ENCODE peak calls at places on chromosome 11, in six cellular contexts. X, P, W, M, O and A are unnamed samples.

GRCh38 chr11:72236083-72236697 is 7.8 kb downstream of the PHOX2A start:
- DNase-seq in P (no peak), X (no peak), M (no peak), O (no peak), W (no peak), A (no peak)

GRCh38 chr11:77522215-77522614 is 48.3 kb upstream of the PAK1 start:
- DNase-seq in M (no peak), P (no peak), X (no peak), W (no peak), O (no peak), A (no peak)

GRCh38 chr11:9759519-9760179 is 95.8 kb downstream of the SWAP70 start:
- DNase-seq in W (peak; percentile 47), P (peak; percentile 45), X (peak; percentile 74), O (peak; percentile 52), M (no peak), A (peak; percentile 92)

GRCh38 chr11:78740175-78741161 is 165.8 kb upstream of the NARS2 start:
- DNase-seq in O (no peak), W (peak; percentile 81), X (no peak), M (no peak), P (peak; percentile 19), A (no peak)

GRCh38 chr11:77107950-77108349 is 5.3 kb downstream of the OMP start:
- DNase-seq in P (no peak), M (no peak), O (peak; percentile 60), X (no peak), W (no peak), A (no peak)

GRCh38 chr11:2838091-2838490 is 47.5 kb downstream of the CDKN1C start:
- DNase-seq in P (no peak), X (no peak), W (no peak), O (no peak), M (no peak), A (no peak)

GRCh38 chr11:105910095-105910715 is 111.8 kb downstream of the MSANTD4 start:
- DNase-seq in W (no peak), P (no peak), M (no peak), X (no peak), O (no peak), A (no peak)

GRCh38 chr11:9787981-9788521 is 124.2 kb downstream of the SWAP70 start:
- DNase-seq in W (no peak), M (no peak), O (no peak), X (no peak), P (no peak), A (peak; percentile 68)

GRCh38 chr11:58914821-58915543 is 24.3 kb upstream of the GLYATL1 start:
- DNase-seq in W (no peak), M (no peak), X (no peak), O (no peak), P (no peak), A (no peak)

GRCh38 chr11:45939836-45940235 is 17.4 kb downstream of the LARGE2 start:
- DNase-seq in X (no peak), P (no peak), W (no peak), O (no peak), M (no peak), A (no peak)

GRCh38 chr11:66472054-66472453 is 5.3 kb downstream of the PELI3 start:
- DNase-seq in O (no peak), P (no peak), X (no peak), W (no peak), M (no peak), A (no peak)

GRCh38 chr11:30504468-30504867 is 81.7 kb downstream of the MPPED2 start:
- DNase-seq in W (no peak), P (no peak), O (no peak), M (no peak), X (no peak), A (no peak)

GRCh38 chr11:110000045-110000502 is 93.1 kb upstream of the ZC3H12C start:
- DNase-seq in P (no peak), W (no peak), M (no peak), O (no peak), X (peak; percentile 92), A (peak; percentile 37)

GRCh38 chr11:68328374-68329091 is 16.1 kb downstream of the LRP5 start:
- DNase-seq in X (no peak), M (no peak), O (peak; percentile 86), W (peak; percentile 87), P (no peak), A (peak; percentile 68)
- TF ChIP-seq GABPA in X (no peak), M (no peak), O (no peak), W (no peak), P (no peak), A (no peak)

GRCh38 chr11:113261709-113262475 is 52.5 kb upstream of the TTC12 start:
- DNase-seq in O (no peak), X (no peak), W (no peak), M (no peak), P (no peak), A (no peak)
- TF ChIP-seq GABPA in O (no peak), X (no peak), W (no peak), M (no peak), P (no peak), A (no peak)

GRCh38 chr11:73314121-73314948 is 6.3 kb downstream of the ARHGEF17 start:
- DNase-seq in O (peak; percentile 95), X (no peak), M (no peak), P (peak; percentile 56), W (no peak), A (peak; percentile 23)

GRCh38 chr11:73312036-73312435 is 4.0 kb downstream of the ARHGEF17 start:
- DNase-seq in M (no peak), X (no peak), P (no peak), O (no peak), W (no peak), A (no peak)

GRCh38 chr11:73311394-73311869 is 3.4 kb downstream of the ARHGEF17 start:
- DNase-seq in P (no peak), O (no peak), M (no peak), W (no peak), X (no peak), A (no peak)

GRCh38 chr11:73313652-73314051 is 5.6 kb downstream of the ARHGEF17 start:
- DNase-seq in M (no peak), P (no peak), X (no peak), W (no peak), O (no peak), A (no peak)

GRCh38 chr11:73312806-73313403 is 4.8 kb downstream of the ARHGEF17 start:
- DNase-seq in W (peak; percentile 83), P (no peak), M (no peak), X (no peak), O (no peak), A (no peak)
- TF ChIP-seq GABPA in W (no peak), P (no peak), M (no peak), X (no peak), O (no peak), A (no peak)

GRCh38 chr11:117950320-117950719 is 21.1 kb upstream of the TMPRSS13 start:
- DNase-seq in O (no peak), X (no peak), M (no peak), P (peak; percentile 43), W (no peak), A (peak; percentile 26)

GRCh38 chr11:117949062-117949461 is 19.9 kb upstream of the TMPRSS13 start:
- DNase-seq in P (no peak), M (no peak), W (no peak), X (no peak), O (no peak), A (no peak)

GRCh38 chr11:117950999-117951961 is 22.1 kb upstream of the TMPRSS13 start:
- DNase-seq in X (no peak), W (no peak), M (no peak), P (no peak), O (no peak), A (no peak)

GRCh38 chr11:117958949-117959348 is 27.2 kb upstream of the IL10RA start:
- DNase-seq in X (no peak), W (no peak), M (no peak), O (no peak), P (no peak), A (no peak)

DNA sequence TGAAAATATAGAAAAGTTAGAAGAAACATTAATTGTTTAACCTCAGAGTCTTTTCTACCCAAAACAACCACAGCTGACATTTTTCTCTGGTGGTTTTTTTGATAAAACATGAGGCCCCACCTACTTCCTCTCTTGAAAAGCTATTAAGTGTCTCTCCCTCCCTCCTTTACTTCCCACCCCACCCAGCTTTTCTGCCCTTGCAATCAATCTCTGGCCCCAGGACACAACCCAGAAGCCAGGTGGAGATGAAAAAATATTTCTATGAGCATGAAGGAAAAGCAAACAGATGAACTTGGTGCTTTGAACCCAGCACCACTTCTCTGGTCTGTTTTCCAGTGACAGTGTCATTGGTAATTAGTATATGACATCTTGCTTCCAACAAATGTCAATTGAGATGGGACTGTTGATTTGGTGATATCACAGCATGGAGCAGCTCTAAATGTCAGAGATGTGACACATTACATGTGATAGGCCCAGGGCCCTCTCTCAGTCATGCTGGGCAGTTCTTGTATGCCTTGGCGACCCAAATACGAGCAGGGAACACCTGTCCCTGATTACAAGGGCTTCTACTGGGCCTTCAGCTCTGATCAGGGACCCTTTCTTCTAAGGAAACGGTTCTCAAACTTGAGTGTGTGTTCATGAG is 23.9 kb upstream of the TMPRSS13 start:
- DNase-seq in O (no peak), W (no peak), X (no peak), M (no peak), P (peak; percentile 36), A (peak; percentile 49)
- TF ChIP-seq GABPA in O (no peak), W (no peak), X (no peak), M (no peak), P (no peak), A (no peak)

DNA sequence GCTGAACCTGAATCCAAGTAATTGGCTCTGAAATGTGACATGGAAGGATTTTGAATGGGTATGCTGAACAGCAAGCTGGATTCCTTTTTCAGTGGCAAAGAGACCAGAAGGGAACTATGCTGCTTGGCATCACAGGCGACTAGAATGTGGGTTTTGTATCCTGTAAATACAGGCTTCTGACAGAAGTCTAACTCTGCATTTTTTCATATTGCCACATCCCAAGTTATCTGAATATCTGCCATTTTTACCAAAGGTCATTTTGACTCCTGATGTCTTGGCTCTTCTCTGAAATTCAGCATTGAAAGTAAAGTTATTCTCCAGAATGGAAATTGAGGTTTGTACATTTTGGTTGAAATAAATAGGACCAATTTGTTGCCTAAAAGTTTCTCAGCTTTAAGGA is 145.8 kb downstream of the ARHGAP42 start:
- DNase-seq in W (no peak), P (no peak), M (no peak), X (no peak), O (no peak), A (no peak)
- TF ChIP-seq GABPA in W (no peak), P (no peak), M (no peak), X (no peak), O (no peak), A (no peak)

DNA sequence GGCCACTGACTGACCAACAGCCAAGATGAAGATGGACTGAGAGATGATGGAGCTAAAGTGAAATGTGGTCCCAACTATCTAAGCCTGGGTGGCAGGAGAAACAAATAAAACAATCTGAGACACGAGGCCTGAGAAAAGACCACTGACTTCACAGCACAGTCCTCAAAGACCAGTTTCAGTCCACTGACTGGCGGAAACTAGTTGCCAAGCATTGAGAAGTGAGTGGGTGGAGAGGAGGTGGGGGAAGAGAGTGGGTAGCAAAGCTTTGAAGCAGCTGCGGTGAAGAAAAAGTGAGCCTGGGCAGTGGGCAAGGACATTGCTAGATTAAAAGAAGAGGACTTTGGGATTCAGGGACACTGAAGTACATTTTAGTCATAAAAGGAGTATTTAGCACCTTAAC is 1.9 kb downstream of the MS4A1 start:
- DNase-seq in P (no peak), W (no peak), X (peak; percentile 83), M (no peak), O (no peak), A (no peak)
- TF ChIP-seq GABPA in P (no peak), W (no peak), X (no peak), M (no peak), O (no peak), A (no peak)